ENCODE peak calls at places on chromosomes 2 and 18, in six cellular contexts. Z is type B pancreatic cell, W is A549, M is amniotic epithelial cell, Q is lower leg skin, I is NAMALWA. N is an unnamed sample.

GRCh38 chr2:120109186-120110061 is 96.5 kb downstream of the EPB41L5 start:
- DNase-seq in Z (no peak), W (peak), M (peak), Q (no peak), I (peak), N (peak)

GRCh38 chr2:2763351-2763997 is 432.4 kb upstream of the MYT1L start:
- DNase-seq in Z (no peak), W (no peak), M (no peak), Q (no peak), I (no peak), N (no peak)

GRCh38 chr2:118339386-118339785 is 251.1 kb downstream of the INSIG2 start:
- DNase-seq in Z (no peak), W (no peak), M (no peak), Q (no peak), I (no peak), N (no peak)

GRCh38 chr2:231129216-231129615 is 4.4 kb upstream of the HTR2B start:
- DNase-seq in Z (no peak), W (no peak), M (no peak), Q (no peak), I (no peak), N (no peak)

GRCh38 chr18:12944724-12945123 is 3.1 kb upstream of the SEH1L start:
- DNase-seq in Z (no peak), W (no peak), M (no peak), Q (no peak), I (no peak), N (no peak)

GRCh38 chr18:57210711-57211411 is 64.0 kb downstream of the BOD1L2 start:
- DNase-seq in Z (no peak), W (peak), M (no peak), Q (no peak), I (no peak), N (no peak)

GRCh38 chr2:227828385-227828990 is 14.8 kb downstream of the CCL20 start:
- DNase-seq in Z (no peak), W (no peak), M (no peak), Q (no peak), I (no peak), N (no peak)

GRCh38 chr2:176545627-176546026 is 276.4 kb downstream of the MTX2 start:
- DNase-seq in Z (no peak), W (no peak), M (no peak), Q (no peak), I (no peak), N (no peak)

GRCh38 chr2:46122971-46123365 is 174.2 kb upstream of the EPAS1 start:
- DNase-seq in Z (no peak), W (no peak), M (no peak), Q (no peak), I (no peak), N (no peak)

GRCh38 chr2:119252186-119253113 is 28.8 kb downstream of the STEAP3 start:
- DNase-seq in Z (no peak), W (peak), M (peak), Q (peak), I (no peak), N (no peak)

GRCh38 chr2:203673933-203674332 is 32.5 kb upstream of the CD28 start:
- DNase-seq in Z (no peak), W (no peak), M (peak), Q (no peak), I (peak), N (peak)

GRCh38 chr2:74474899-74475298 is 2.4 kb upstream of the MRPL53 start:
- DNase-seq in Z (no peak), W (no peak), M (no peak), Q (no peak), I (no peak), N (no peak)

GRCh38 chr2:71831208-71831577 is 316.5 kb downstream of the CYP26B1 start:
- DNase-seq in Z (no peak), W (peak), M (peak), Q (no peak), I (no peak), N (no peak)

GRCh38 chr18:55586841-55587240 is 1.2 kb downstream of the TCF4 start:
- DNase-seq in Z (no peak), W (no peak), M (peak), Q (no peak), I (peak), N (peak)

GRCh38 chr2:156340377-156340776 is 7.9 kb upstream of the NR4A2 start:
- DNase-seq in Z (no peak), W (no peak), M (no peak), Q (no peak), I (no peak), N (peak)

GRCh38 chr2:224221455-224221913 is 180.4 kb downstream of the FAM124B start:
- DNase-seq in Z (no peak), W (peak), M (peak), Q (no peak), I (no peak), N (no peak)

GRCh38 chr18:63137999-63138448 is 181.5 kb downstream of the BCL2 start:
- DNase-seq in Z (no peak), W (no peak), M (no peak), Q (no peak), I (peak), N (peak)

GRCh38 chr18:7367336-7367735 is 136.4 kb downstream of the LRRC30 start:
- DNase-seq in Z (no peak), W (no peak), M (no peak), Q (peak), I (no peak), N (no peak)

GRCh38 chr18:12422936-12423335 is 15.2 kb downstream of the PRELID3A start:
- DNase-seq in Z (no peak), W (no peak), M (no peak), Q (no peak), I (peak), N (peak)

GRCh38 chr18:12857215-12857924 is 26.7 kb downstream of the PTPN2 start:
- DNase-seq in Z (no peak), W (no peak), M (no peak), Q (no peak), I (no peak), N (peak)

GRCh38 chr18:55974521-55974920 is 386.5 kb upstream of the TCF4 start:
- DNase-seq in Z (no peak), W (no peak), M (no peak), Q (no peak), I (no peak), N (no peak)

GRCh38 chr2:237473474-237474453 is 13.3 kb upstream of the MLPH start:
- DNase-seq in Z (no peak), W (no peak), M (peak), Q (no peak), I (no peak), N (no peak)

GRCh38 chr2:9545502-9545901 is 10.1 kb downstream of the ADAM17 start:
- DNase-seq in Z (no peak), W (no peak), M (no peak), Q (peak), I (peak), N (no peak)

GRCh38 chr2:98799375-98800329 is 68.7 kb upstream of the MGAT4A start:
- DNase-seq in Z (peak), W (no peak), M (no peak), Q (no peak), I (no peak), N (no peak)

GRCh38 chr2:111999809-112000208 is 55.3 kb upstream of the TMEM87B start:
- DNase-seq in Z (no peak), W (no peak), M (no peak), Q (no peak), I (no peak), N (no peak)

GRCh38 chr2:102070058-102070642 is 72.4 kb upstream of the IL1R1 start:
- DNase-seq in Z (no peak), W (peak), M (peak), Q (peak), I (no peak), N (no peak)

GRCh38 chr18:48490641-48491040 is 48.2 kb upstream of the CTIF start:
- DNase-seq in Z (no peak), W (no peak), M (peak), Q (no peak), I (no peak), N (no peak)

GRCh38 chr2:112915300-112916144 is 4.6 kb downstream of the IL37 start:
- DNase-seq in Z (no peak), W (no peak), M (no peak), Q (no peak), I (no peak), N (no peak)

GRCh38 chr2:111192778-111193368 is 72.2 kb downstream of the BCL2L11 start:
- DNase-seq in Z (no peak), W (no peak), M (no peak), Q (no peak), I (no peak), N (no peak)

GRCh38 chr2:25374411-25374810 is 32.7 kb upstream of the DNMT3A start:
- DNase-seq in Z (no peak), W (no peak), M (no peak), Q (peak), I (no peak), N (no peak)

GRCh38 chr2:237060518-237061312 is 25.0 kb upstream of the COPS8 start:
- DNase-seq in Z (no peak), W (peak), M (peak), Q (no peak), I (peak), N (peak)

GRCh38 chr2:55856936-55857335 is 66.6 kb downstream of the EFEMP1 start:
- DNase-seq in Z (no peak), W (no peak), M (peak), Q (no peak), I (no peak), N (no peak)

GRCh38 chr18:60537074-60537473 is 164.5 kb upstream of the MC4R start:
- DNase-seq in Z (no peak), W (no peak), M (no peak), Q (no peak), I (no peak), N (no peak)

GRCh38 chr2:69933839-69934613 is 19.1 kb downstream of the MXD1 start:
- DNase-seq in Z (no peak), W (peak), M (peak), Q (no peak), I (no peak), N (peak)

GRCh38 chr2:65287364-65287763 is 59.7 kb downstream of the ACTR2 start:
- DNase-seq in Z (no peak), W (no peak), M (no peak), Q (peak), I (no peak), N (no peak)

N was measured in GM12865.